ENCODE peak calls at places on chromosomes 1 and 21, in seven cellular contexts. U is amygdala, X is SW480, Q is heart right ventricle, N is small intestine, C is ACHN, Y is mammary epithelial cell. L is an unnamed sample.

GRCh38 chr1:236888903-236889302 is 93.8 kb downstream of the MTR start:
- DNase-seq in U (no peak), X (no peak), Q (peak), N (no peak), C (no peak), Y (no peak), L (no peak)

GRCh38 chr1:86169625-86170024 is 13.1 kb upstream of the COL24A1 start:
- DNase-seq in U (no peak), X (peak), Q (no peak), N (no peak), C (peak), Y (no peak), L (no peak)

GRCh38 chr21:34968414-34969333 is 80.4 kb downstream of the RUNX1 start:
- DNase-seq in U (no peak), X (peak), Q (no peak), N (no peak), C (no peak), Y (no peak), L (no peak)

GRCh38 chr21:31873696-31874599 is 1.1 kb downstream of the HUNK start:
- DNase-seq in U (no peak), X (peak), Q (no peak), N (peak), C (peak), Y (no peak), L (no peak)

GRCh38 chr1:16213013-16213412 is 561 bp upstream of the ARHGEF19 start:
- DNase-seq in U (no peak), X (no peak), Q (no peak), N (no peak), C (no peak), Y (no peak), L (no peak)

GRCh38 chr1:979744-980072 is 2.2 kb downstream of the PERM1 start:
- DNase-seq in U (no peak), X (no peak), Q (no peak), N (no peak), C (no peak), Y (no peak), L (no peak)

GRCh38 chr1:36738245-36738644 is 255.5 kb upstream of the CSF3R start:
- DNase-seq in U (no peak), X (no peak), Q (no peak), N (no peak), C (no peak), Y (no peak), L (no peak)

GRCh38 chr1:2592672-2593071 is 6.1 kb downstream of the PRXL2B start:
- DNase-seq in U (no peak), X (no peak), Q (no peak), N (peak), C (no peak), Y (no peak), L (no peak)

GRCh38 chr1:156247460-156248322 is at the start of gene PAQR6:
- DNase-seq in U (peak), X (peak), Q (no peak), N (peak), C (no peak), Y (no peak), L (no peak)

GRCh38 chr1:172642970-172643369 is 15.9 kb upstream of the FASLG start:
- DNase-seq in U (no peak), X (peak), Q (no peak), N (peak), C (no peak), Y (no peak), L (peak)

GRCh38 chr21:44916965-44917364 is 3.7 kb downstream of the ITGB2 start:
- DNase-seq in U (no peak), X (no peak), Q (no peak), N (no peak), C (no peak), Y (peak), L (no peak)

GRCh38 chr1:210397681-210398080 is 69.0 kb downstream of the HHAT start:
- DNase-seq in U (no peak), X (no peak), Q (no peak), N (no peak), C (no peak), Y (no peak), L (no peak)

GRCh38 chr1:178575611-178576331 is 62.9 kb downstream of the TEX35 start:
- DNase-seq in U (no peak), X (peak), Q (no peak), N (peak), C (no peak), Y (no peak), L (no peak)

GRCh38 chr1:242877229-242877628 is 352.7 kb upstream of the PLD5 start:
- DNase-seq in U (no peak), X (no peak), Q (peak), N (no peak), C (no peak), Y (no peak), L (no peak)

GRCh38 chr1:239976130-239976968 is 115.3 kb upstream of the FMN2 start:
- DNase-seq in U (no peak), X (peak), Q (peak), N (peak), C (peak), Y (peak), L (peak)

GRCh38 chr21:29513535-29513934 is 214.8 kb downstream of the BACH1 start:
- DNase-seq in U (no peak), X (no peak), Q (no peak), N (no peak), C (no peak), Y (no peak), L (no peak)

GRCh38 chr1:25030674-25031589 is 100.9 kb upstream of the RUNX3 start:
- DNase-seq in U (no peak), X (peak), Q (no peak), N (peak), C (no peak), Y (peak), L (no peak)

GRCh38 chr21:35529141-35529863 is 480.2 kb upstream of the RUNX1 start:
- DNase-seq in U (no peak), X (no peak), Q (no peak), N (peak), C (no peak), Y (no peak), L (no peak)

GRCh38 chr1:5949074-5949760 is 43.0 kb downstream of the NPHP4 start:
- DNase-seq in U (no peak), X (no peak), Q (no peak), N (peak), C (no peak), Y (no peak), L (no peak)

GRCh38 chr21:44842087-44842486 is 24.2 kb upstream of the SUMO3 start:
- DNase-seq in U (no peak), X (no peak), Q (no peak), N (no peak), C (no peak), Y (no peak), L (no peak)

GRCh38 chr1:59880735-59881134 is 45.8 kb downstream of the CYP2J2 start:
- DNase-seq in U (no peak), X (no peak), Q (no peak), N (no peak), C (no peak), Y (no peak), L (no peak)

GRCh38 chr1:165287781-165288180 is 68.7 kb downstream of the LMX1A start:
- DNase-seq in U (no peak), X (no peak), Q (no peak), N (no peak), C (no peak), Y (no peak), L (no peak)

GRCh38 chr1:198156745-198157240 is at the start of gene NEK7:
- DNase-seq in U (no peak), X (peak), Q (peak), N (peak), C (peak), Y (peak), L (peak)

GRCh38 chr21:38861006-38861405 is 55.3 kb downstream of the ETS2 start:
- DNase-seq in U (no peak), X (no peak), Q (peak), N (no peak), C (no peak), Y (no peak), L (no peak)

GRCh38 chr21:45698493-45698947 is 55.0 kb downstream of the PCBP3 start:
- DNase-seq in U (no peak), X (no peak), Q (peak), N (no peak), C (no peak), Y (peak), L (peak)

GRCh38 chr1:186188736-186189135 is 186.3 kb downstream of the TPR start:
- DNase-seq in U (no peak), X (no peak), Q (no peak), N (no peak), C (no peak), Y (no peak), L (no peak)

GRCh38 chr1:246427611-246428010 is 79.5 kb downstream of the SMYD3 start:
- DNase-seq in U (no peak), X (no peak), Q (no peak), N (no peak), C (peak), Y (peak), L (no peak)

GRCh38 chr1:69688178-69688577 is 120.5 kb downstream of the LRRC7 start:
- DNase-seq in U (no peak), X (no peak), Q (no peak), N (no peak), C (no peak), Y (no peak), L (no peak)

GRCh38 chr1:103525114-103525606 is 339 bp upstream of the RNPC3 start:
- DNase-seq in U (no peak), X (peak), Q (no peak), N (peak), C (peak), Y (peak), L (peak)

GRCh38 chr1:118842462-118843201 is 145.5 kb downstream of the TBX15 start:
- DNase-seq in U (no peak), X (no peak), Q (no peak), N (no peak), C (no peak), Y (no peak), L (no peak)

GRCh38 chr1:151518936-151519335 is 7.7 kb downstream of the CGN start:
- DNase-seq in U (no peak), X (no peak), Q (no peak), N (no peak), C (no peak), Y (no peak), L (no peak)

GRCh38 chr1:235783148-235783776 is 83.4 kb downstream of the LYST start:
- DNase-seq in U (no peak), X (peak), Q (no peak), N (peak), C (peak), Y (peak), L (peak)

GRCh38 chr1:109185990-109186703 is 27.6 kb upstream of the SARS1 start:
- DNase-seq in U (no peak), X (no peak), Q (no peak), N (no peak), C (no peak), Y (no peak), L (no peak)

GRCh38 chr1:41515131-41515678 is 30.7 kb upstream of the EDN2 start:
- DNase-seq in U (peak), X (peak), Q (no peak), N (peak), C (no peak), Y (peak), L (no peak)

L was measured in HTR-8/SVneo.